ENCODE peak calls at places on chromosomes 7 and 10, in nine cellular contexts. L, E, P, I, C, M, F, V and G are unnamed samples.

GRCh38 chr10:81866753-81867152 is 8.2 kb upstream of the NRG3 start:
- DNase-seq in V (no peak), E (peak), F (peak), M (no peak), P (no peak), I (no peak), C (no peak), L (no peak), G (no peak)

GRCh38 chr7:99013266-99014112 is 130.4 kb downstream of the SMURF1 start:
- DNase-seq in C (no peak), L (no peak), E (no peak), V (peak), M (no peak), F (no peak), I (no peak), P (no peak), G (no peak)

GRCh38 chr10:29811751-29812427 is 177.1 kb upstream of the SVIL start:
- DNase-seq in L (peak), C (peak), P (no peak), I (peak), V (peak), E (peak), F (peak), M (no peak), G (peak)

GRCh38 chr10:86365346-86366032 is 1.1 kb downstream of the GRID1 start:
- DNase-seq in M (no peak), V (peak), C (peak), F (no peak), L (no peak), I (no peak), E (no peak), P (peak), G (no peak)

GRCh38 chr10:100153239-100153840 is 32.5 kb downstream of the ERLIN1 start:
- DNase-seq in L (no peak), M (no peak), I (no peak), C (no peak), V (no peak), F (peak), P (no peak), E (no peak), G (no peak)

GRCh38 chr7:142568430-142569097 is 180.7 kb upstream of the PRSS1 start:
- DNase-seq in I (no peak), V (no peak), L (peak), C (peak), P (no peak), M (no peak), E (peak), F (peak), G (peak)

GRCh38 chr10:124827474-124827873 is 25.9 kb downstream of the ABRAXAS2 start:
- DNase-seq in V (no peak), M (no peak), L (peak), I (no peak), P (no peak), F (peak), C (peak), E (peak), G (no peak)

GRCh38 chr7:132941905-132942304 is 140.0 kb downstream of the CHCHD3 start:
- DNase-seq in L (no peak), F (no peak), V (no peak), P (no peak), E (no peak), C (no peak), I (no peak), M (no peak), G (no peak)

GRCh38 chr10:21929070-21929469 is 74.5 kb downstream of the DNAJC1 start:
- DNase-seq in P (no peak), I (no peak), V (no peak), M (no peak), L (no peak), C (peak), F (no peak), E (no peak), G (no peak)

GRCh38 chr7:87628780-87629569 is 777 bp downstream of the RUNDC3B start:
- DNase-seq in M (no peak), L (no peak), C (peak), E (peak), I (peak), F (no peak), V (peak), P (peak), G (no peak)

GRCh38 chr10:124149681-124150080 is 56.3 kb upstream of the CHST15 start:
- DNase-seq in M (no peak), F (no peak), C (no peak), V (peak), L (no peak), E (no peak), I (no peak), P (no peak), G (no peak)

GRCh38 chr7:16989883-16990413 is 108.2 kb upstream of the AGR3 start:
- DNase-seq in F (peak), E (peak), I (peak), V (peak), L (peak), C (peak), P (no peak), M (peak), G (peak)

GRCh38 chr7:265192-265997 is 24.6 kb upstream of the FOXL3 start:
- DNase-seq in F (no peak), I (peak), E (no peak), V (no peak), M (no peak), P (peak), C (no peak), L (no peak), G (no peak)

GRCh38 chr10:30736685-30737232 is 107.2 kb upstream of the LYZL2 start:
- DNase-seq in F (peak), L (peak), I (peak), V (peak), C (peak), M (peak), P (no peak), E (peak), G (peak)

GRCh38 chr7:138975343-138976104 is 5.7 kb downstream of the KIAA1549 start:
- DNase-seq in F (no peak), V (no peak), I (no peak), M (no peak), E (no peak), L (no peak), C (no peak), P (no peak), G (no peak)

GRCh38 chr10:120278069-120278468 is 179.0 kb upstream of the PLPP4 start:
- DNase-seq in P (no peak), V (no peak), E (no peak), L (no peak), C (no peak), M (no peak), F (no peak), I (no peak), G (no peak)

GRCh38 chr10:111084346-111085255 is 7.8 kb downstream of the ADRA2A start:
- DNase-seq in M (peak), L (no peak), P (no peak), V (no peak), I (no peak), E (no peak), F (no peak), C (no peak), G (no peak)

GRCh38 chr7:148884049-148884298 is at the start of gene EZH2:
- DNase-seq in C (no peak), P (no peak), I (no peak), L (no peak), V (no peak), E (no peak), F (no peak), M (no peak), G (no peak)

GRCh38 chr7:47690902-47691558 is 109.1 kb upstream of the TNS3 start:
- DNase-seq in P (no peak), F (peak), V (no peak), L (peak), I (no peak), E (peak), M (no peak), C (peak), G (no peak)

GRCh38 chr10:116082211-116082610 is 190.8 kb downstream of the GFRA1 start:
- DNase-seq in F (no peak), C (no peak), V (no peak), E (no peak), I (no peak), M (no peak), L (peak), P (no peak), G (no peak)

GRCh38 chr7:104967088-104967487 is 46.9 kb upstream of the KMT2E start:
- DNase-seq in M (no peak), F (peak), E (no peak), P (no peak), V (no peak), C (no peak), L (no peak), I (no peak), G (no peak)

GRCh38 chr10:80664071-80664680 is 126.5 kb downstream of the SH2D4B start:
- DNase-seq in M (peak), I (peak), V (peak), E (peak), L (peak), F (peak), P (peak), C (peak), G (no peak)

GRCh38 chr10:17512341-17513001 is 58.1 kb upstream of the ST8SIA6 start:
- DNase-seq in F (peak), M (peak), C (peak), V (no peak), P (no peak), E (peak), I (no peak), L (peak), G (peak)

GRCh38 chr7:140231779-140232491 is 55.2 kb upstream of the KDM7A start:
- DNase-seq in F (no peak), E (no peak), M (no peak), V (no peak), P (no peak), L (no peak), C (no peak), I (no peak), G (no peak)

GRCh38 chr7:150338166-150338829 is 3.1 kb downstream of the RARRES2 start:
- DNase-seq in F (no peak), E (no peak), C (no peak), P (no peak), V (no peak), I (no peak), L (no peak), M (no peak), G (no peak)

GRCh38 chr7:130358471-130358870 is 13.9 kb downstream of the CPA5 start:
- DNase-seq in L (no peak), M (no peak), C (no peak), V (peak), E (no peak), F (no peak), P (no peak), I (no peak), G (no peak)

GRCh38 chr7:130356760-130357611 is 12.4 kb downstream of the CPA5 start:
- DNase-seq in V (peak), P (no peak), E (peak), I (peak), C (peak), M (peak), L (peak), F (peak), G (peak)

GRCh38 chr7:130359276-130359857 is 14.8 kb downstream of the CPA5 start:
- DNase-seq in E (no peak), I (no peak), P (no peak), M (no peak), L (no peak), V (peak), F (no peak), C (no peak), G (no peak)

GRCh38 chr7:130353196-130353595 is 8.6 kb downstream of the CPA5 start:
- DNase-seq in V (no peak), C (no peak), F (no peak), L (no peak), M (no peak), E (no peak), I (no peak), P (no peak), G (no peak)

DNA sequence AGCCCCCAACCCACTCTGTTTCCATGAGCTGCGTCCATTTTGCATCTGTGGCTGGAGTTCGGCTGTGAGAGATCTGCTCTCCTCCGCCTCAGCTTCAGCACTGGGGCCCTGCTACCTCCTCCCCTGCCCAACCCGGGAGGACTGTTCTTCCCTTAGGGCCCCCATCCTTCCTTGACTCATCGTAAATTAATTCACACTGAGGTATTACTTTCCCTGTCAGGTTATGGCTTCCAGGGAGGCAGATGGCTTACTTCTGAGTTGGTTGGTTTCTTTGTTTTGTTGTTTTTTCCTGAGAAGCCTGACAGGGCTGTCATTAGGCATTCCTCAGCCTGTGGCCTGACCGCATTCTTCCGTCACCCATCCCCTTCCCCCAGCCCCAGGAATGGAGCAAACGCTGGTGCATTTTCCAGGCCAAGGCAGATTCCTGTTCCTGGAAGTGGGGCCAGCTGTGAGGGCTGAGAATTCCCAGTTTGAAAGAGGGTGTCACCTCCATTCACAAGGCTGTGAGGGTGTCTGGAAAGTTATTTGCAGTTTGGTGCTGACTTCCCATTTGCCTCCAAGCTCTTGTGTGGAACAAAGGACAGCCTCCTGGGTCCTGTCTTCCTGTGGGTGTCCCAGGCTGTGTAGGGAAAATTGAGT is 11.6 kb downstream of the CPA5 start:
- DNase-seq in E (peak), L (peak), C (peak), M (peak), V (peak), P (no peak), I (peak), F (peak), G (peak)
- H3K4me3 ChIP-seq in E (no peak), L (no peak), C (peak), M (no peak), V (no peak), P (no peak), I (no peak), F (no peak), G (no peak)

GRCh38 chr7:152615052-152615741 is 60.7 kb downstream of the XRCC2 start:
- DNase-seq in V (no peak), F (no peak), I (no peak), M (no peak), P (peak), E (no peak), C (peak), L (no peak), G (no peak)
- H3K4me3 ChIP-seq in V (no peak), F (no peak), I (peak), M (no peak), P (peak), E (no peak), C (no peak), L (no peak), G (no peak)

GRCh38 chr7:23468721-23469149 is 1.6 kb downstream of the IGF2BP3 start:
- DNase-seq in C (no peak), M (no peak), V (no peak), F (peak), L (no peak), E (no peak), P (no peak), I (no peak), G (no peak)
- H3K4me3 ChIP-seq in C (peak), M (peak), V (peak), F (peak), L (peak), E (peak), P (peak), I (peak), G (peak)

GRCh38 chr7:7971308-7972040 is 2.9 kb downstream of the GLCCI1 start:
- DNase-seq in L (no peak), P (no peak), M (no peak), V (no peak), E (no peak), I (no peak), C (no peak), F (no peak), G (no peak)
- H3K4me3 ChIP-seq in L (peak), P (peak), M (no peak), V (peak), E (no peak), I (peak), C (peak), F (no peak), G (peak)

DNA sequence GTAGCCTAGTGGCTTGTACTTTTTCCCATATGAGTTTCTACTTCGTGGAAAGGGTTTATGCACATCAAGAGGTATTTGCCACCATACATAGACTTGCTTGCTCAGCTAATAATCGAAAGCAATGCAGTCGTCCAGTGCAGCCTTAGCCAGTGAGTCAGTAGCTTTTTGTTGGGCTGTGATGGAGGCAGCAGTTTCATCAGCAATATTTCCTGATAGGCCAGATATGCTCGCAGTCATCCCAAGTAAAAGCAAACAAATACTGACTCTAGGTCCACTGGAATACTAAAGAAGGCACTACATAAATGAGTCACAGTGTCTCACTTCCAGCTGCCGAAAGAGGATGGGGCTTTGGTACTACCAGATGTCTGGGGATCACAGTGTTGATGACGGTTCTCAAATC is 2.1 kb upstream of the BNIP3 start:
- DNase-seq in V (no peak), E (peak), P (no peak), L (peak), M (no peak), I (no peak), F (peak), C (peak), G (peak)
- H3K4me3 ChIP-seq in V (no peak), E (no peak), P (no peak), L (no peak), M (no peak), I (no peak), F (no peak), C (no peak), G (no peak)